ENCODE peak calls at places on chromosomes 16 and 17, in nine cellular contexts. Y is HL-60; E is uterus; X is CD4-positive, alpha-beta T cell; O is hepatocyte; P is cardiac fibroblast; N is endothelial cell; G is lower lobe of right lung; I is tibial nerve. B is an unnamed sample.
A peak's percentile ranks its signal among the peaks of the same experiment; 100 is the strongest.

GRCh38 chr17:44203731-44204452 is 4.2 kb upstream of the ATXN7L3 start:
- DNase-seq in Y (peak; percentile 75), E (no peak), X (peak; percentile 24), O (peak; percentile 61), P (peak; percentile 71), N (peak; percentile 54), G (peak; percentile 45), I (no peak), B (peak; percentile 67)

GRCh38 chr17:16108386-16108785 is 106.9 kb downstream of the NCOR1 start:
- DNase-seq in Y (no peak), E (no peak), X (no peak), O (no peak), P (no peak), N (no peak), G (no peak), I (no peak), B (peak; percentile 72)

GRCh38 chr17:43559161-43559816 is 13.1 kb upstream of the ETV4 start:
- DNase-seq in Y (no peak), E (no peak), X (no peak), O (no peak), P (no peak), N (no peak), G (no peak), I (no peak), B (no peak)

GRCh38 chr17:78967782-78968362 is 11.9 kb downstream of the LGALS3BP start:
- DNase-seq in Y (no peak), E (no peak), X (no peak), O (no peak), P (no peak), N (no peak), G (no peak), I (no peak), B (peak; percentile 28)

GRCh38 chr16:29899516-29900101 is at the start of gene SEZ6L2:
- DNase-seq in Y (peak; percentile 51), E (no peak), X (peak; percentile 73), O (peak; percentile 95), P (peak; percentile 89), N (peak; percentile 84), G (peak; percentile 79), I (no peak), B (peak; percentile 89)

GRCh38 chr17:77495575-77495974 is 354.8 kb downstream of the SEC14L1 start:
- DNase-seq in Y (no peak), E (no peak), X (no peak), O (peak; percentile 2), P (no peak), N (no peak), G (no peak), I (peak; percentile 9), B (no peak)

GRCh38 chr16:4860727-4861342 is 13.6 kb downstream of the UBN1 start:
- DNase-seq in Y (no peak), E (no peak), X (no peak), O (no peak), P (no peak), N (no peak), G (no peak), I (no peak), B (no peak)

GRCh38 chr17:48335858-48336500 is 94.0 kb downstream of the SKAP1 start:
- DNase-seq in Y (no peak), E (no peak), X (no peak), O (peak; percentile 54), P (peak; percentile 82), N (no peak), G (no peak), I (no peak), B (peak; percentile 96)

GRCh38 chr16:53968896-53969295 is 264.9 kb downstream of the FTO start:
- DNase-seq in Y (no peak), E (no peak), X (no peak), O (no peak), P (peak; percentile 61), N (no peak), G (no peak), I (no peak), B (no peak)

GRCh38 chr16:69847643-69848042 is 85.5 kb downstream of the WWP2 start:
- DNase-seq in Y (no peak), E (no peak), X (no peak), O (no peak), P (no peak), N (no peak), G (no peak), I (no peak), B (no peak)

GRCh38 chr16:69845181-69845580 is 83.0 kb downstream of the WWP2 start:
- DNase-seq in Y (no peak), E (no peak), X (no peak), O (no peak), P (no peak), N (no peak), G (no peak), I (no peak), B (no peak)

GRCh38 chr16:69852815-69853214 is 90.7 kb downstream of the WWP2 start:
- DNase-seq in Y (no peak), E (no peak), X (no peak), O (no peak), P (no peak), N (no peak), G (no peak), I (no peak), B (no peak)

GRCh38 chr16:69851491-69852240 is 89.5 kb downstream of the WWP2 start:
- DNase-seq in Y (no peak), E (no peak), X (no peak), O (no peak), P (peak; percentile 42), N (no peak), G (no peak), I (no peak), B (no peak)

DNA sequence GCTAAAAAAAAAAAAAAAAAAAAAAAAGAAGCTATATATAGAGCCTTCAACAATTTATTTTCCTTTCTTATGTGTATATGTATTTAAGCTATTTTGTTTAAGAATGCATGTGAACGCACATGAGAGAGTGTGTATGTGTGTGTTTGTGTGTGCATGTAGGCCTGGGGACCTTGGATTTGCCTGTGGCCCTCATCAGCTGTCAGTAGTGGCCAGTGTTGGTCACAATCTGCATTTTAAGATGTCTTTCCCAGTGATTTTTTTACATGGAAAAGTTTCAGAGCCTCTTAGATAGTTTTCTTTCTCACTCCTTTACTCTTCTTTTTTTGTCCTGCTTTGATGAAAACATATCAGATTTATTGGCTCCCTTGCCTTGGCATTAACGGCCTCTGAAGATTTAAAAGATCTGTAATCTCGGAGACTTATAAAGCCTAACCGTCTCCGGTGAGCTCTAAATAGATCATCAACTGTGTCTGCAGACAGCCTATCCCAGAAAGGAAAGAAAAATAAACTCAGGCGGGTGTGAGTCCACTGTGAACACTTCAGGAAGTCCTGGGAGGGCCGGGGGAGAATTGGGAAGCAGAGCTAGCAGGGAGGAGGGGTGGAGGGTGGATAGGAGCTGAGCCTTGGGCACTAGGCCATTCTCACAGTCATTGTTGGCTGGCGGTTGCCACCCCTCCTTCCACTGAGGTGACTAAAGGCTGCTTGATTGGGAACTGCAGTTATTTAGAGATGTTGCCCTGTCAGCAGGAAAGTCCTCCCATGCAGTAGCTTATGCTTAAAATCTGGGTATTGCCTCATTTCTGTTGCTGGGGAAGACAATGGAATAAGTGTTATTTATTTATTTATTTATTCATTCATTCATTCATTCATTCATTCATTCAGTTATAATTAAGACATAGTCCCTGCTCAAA is 86.8 kb downstream of the WWP2 start:
- DNase-seq in Y (no peak), E (peak; percentile 82), X (no peak), O (peak; percentile 59), P (peak; percentile 92), N (peak; percentile 43), G (peak; percentile 61), I (peak; percentile 58), B (peak; percentile 58)
- TF ChIP-seq CTCF in Y (no peak), E (no peak), X (no peak), O (peak; percentile 21), P (peak; percentile 11), N (no peak), G (no peak), I (no peak), B (no peak)

GRCh38 chr16:85514601-85515318 is 98.4 kb upstream of the GSE1 start:
- DNase-seq in Y (no peak), E (peak; percentile 76), X (no peak), O (peak; percentile 91), P (peak; percentile 91), N (no peak), G (peak; percentile 72), I (peak; percentile 31), B (peak; percentile 84)

GRCh38 chr16:85515319-85515745 is 97.8 kb upstream of the GSE1 start:
- DNase-seq in Y (no peak), E (no peak), X (no peak), O (no peak), P (no peak), N (no peak), G (no peak), I (no peak), B (no peak)

GRCh38 chr16:85513649-85514048 is 99.5 kb upstream of the GSE1 start:
- DNase-seq in Y (no peak), E (no peak), X (no peak), O (no peak), P (no peak), N (no peak), G (no peak), I (no peak), B (no peak)

GRCh38 chr16:85513180-85513579 is 99.9 kb upstream of the GSE1 start:
- DNase-seq in Y (no peak), E (no peak), X (no peak), O (no peak), P (no peak), N (no peak), G (no peak), I (no peak), B (no peak)

DNA sequence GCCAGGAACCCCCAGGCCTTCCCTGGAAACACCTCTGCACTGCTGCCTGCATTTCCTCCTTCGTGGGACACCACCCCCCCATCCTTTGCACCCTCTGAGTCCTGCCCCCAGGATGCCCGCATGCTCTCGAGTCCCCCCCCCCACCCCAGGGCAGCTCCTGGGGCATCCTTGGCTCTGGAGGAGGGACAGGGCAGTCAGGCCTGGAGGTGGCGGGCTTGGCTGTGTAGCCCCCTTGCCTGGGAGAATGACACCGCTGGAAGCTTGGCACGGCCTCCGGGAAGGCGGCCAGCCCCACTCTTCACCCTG is 98.9 kb upstream of the GSE1 start:
- DNase-seq in Y (no peak), E (no peak), X (no peak), O (no peak), P (no peak), N (peak; percentile 33), G (peak; percentile 80), I (no peak), B (peak; percentile 65)
- TF ChIP-seq CTCF in Y (no peak), E (no peak), X (no peak), O (peak; percentile 9), P (no peak), N (no peak), G (no peak), I (no peak), B (no peak)

GRCh38 chr17:82432017-82432416 is 13.6 kb upstream of the OGFOD3 start:
- DNase-seq in Y (no peak), E (no peak), X (no peak), O (no peak), P (no peak), N (no peak), G (no peak), I (no peak), B (no peak)
- TF ChIP-seq CTCF in Y (no peak), E (no peak), X (no peak), O (no peak), P (no peak), N (no peak), G (no peak), I (no peak), B (no peak)

DNA sequence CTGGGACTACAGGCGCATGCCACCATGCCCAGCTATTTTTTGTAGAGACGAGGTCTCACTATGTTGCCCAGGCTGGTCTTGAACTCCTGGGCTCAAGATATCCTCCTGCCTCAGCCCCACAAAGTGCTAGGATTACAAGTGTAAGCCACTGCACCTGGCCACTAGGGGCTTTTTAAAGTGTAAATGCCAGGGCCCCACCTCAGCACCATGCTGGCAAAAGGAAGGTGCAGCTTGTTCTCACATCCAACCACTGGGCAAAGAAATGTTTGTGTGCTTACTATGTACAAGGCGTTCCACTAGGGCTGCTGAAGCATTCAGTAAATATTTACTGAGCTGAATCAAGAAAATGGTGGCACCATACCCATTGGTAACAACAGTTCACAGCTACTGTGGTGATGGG is 22.6 kb downstream of the COG1 start:
- DNase-seq in Y (no peak), E (no peak), X (no peak), O (no peak), P (no peak), N (no peak), G (no peak), I (no peak), B (peak; percentile 58)
- TF ChIP-seq CTCF in Y (no peak), E (no peak), X (no peak), O (no peak), P (no peak), N (no peak), G (no peak), I (no peak), B (peak; percentile 51)

B was measured in PC-3.